ENCODE peak calls at places on chromosomes 6 and 20, in seven cellular contexts. M is heart right ventricle; U is CD4-positive, alpha-beta memory T cell; J is transverse colon; Y is A673; B is GM23248; D is naive thymus-derived CD4-positive, alpha-beta T cell. A is an unnamed sample.
A peak's percentile ranks its signal among the peaks of the same experiment; 100 is the strongest.

GRCh38 chr20:25022680-25023079 is 30.1 kb upstream of the APMAP start:
- DNase-seq in M (peak; percentile 49), U (no peak), J (peak; percentile 88), Y (no peak), B (no peak), D (no peak), A (no peak)

GRCh38 chr6:40210628-40211056 is 276.4 kb upstream of the MOCS1 start:
- DNase-seq in M (no peak), U (no peak), J (no peak), Y (no peak), B (no peak), D (no peak), A (no peak)

GRCh38 chr6:114762145-114762544 is 419.3 kb upstream of the HS3ST5 start:
- DNase-seq in M (no peak), U (no peak), J (no peak), Y (no peak), B (no peak), D (no peak), A (no peak)

GRCh38 chr6:149154137-149154900 is 163.2 kb upstream of the TAB2 start:
- DNase-seq in M (no peak), U (peak; percentile 32), J (no peak), Y (no peak), B (no peak), D (no peak), A (no peak)

GRCh38 chr6:36860126-36860525 is 14.5 kb downstream of the PPIL1 start:
- DNase-seq in M (no peak), U (no peak), J (no peak), Y (no peak), B (no peak), D (no peak), A (no peak)

GRCh38 chr6:68575765-68576439 is 59.2 kb upstream of the ADGRB3 start:
- DNase-seq in M (no peak), U (no peak), J (no peak), Y (peak; percentile 35), B (no peak), D (no peak), A (no peak)

GRCh38 chr20:35478804-35479472 is 23.5 kb downstream of the CEP250 start:
- DNase-seq in M (peak; percentile 17), U (no peak), J (peak; percentile 24), Y (peak; percentile 24), B (no peak), D (no peak), A (no peak)

GRCh38 chr6:112287836-112288235 is 33.5 kb upstream of the LAMA4 start:
- DNase-seq in M (no peak), U (no peak), J (no peak), Y (no peak), B (no peak), D (no peak), A (no peak)

GRCh38 chr6:111559193-111560097 is 46.2 kb downstream of the TRAF3IP2 start:
- DNase-seq in M (no peak), U (no peak), J (no peak), Y (no peak), B (peak; percentile 51), D (peak; percentile 4), A (no peak)

GRCh38 chr6:163960128-163960527 is 545.6 kb downstream of the QKI start:
- DNase-seq in M (no peak), U (no peak), J (no peak), Y (no peak), B (no peak), D (no peak), A (no peak)

GRCh38 chr20:61454053-61454452 is 202.0 kb downstream of the CDH4 start:
- DNase-seq in M (no peak), U (no peak), J (no peak), Y (no peak), B (no peak), D (no peak), A (no peak)

GRCh38 chr20:53068241-53068640 is 96.1 kb downstream of the TSHZ2 start:
- DNase-seq in M (no peak), U (no peak), J (no peak), Y (no peak), B (no peak), D (no peak), A (no peak)

GRCh38 chr6:81937296-81937937 is 184.9 kb upstream of the TENT5A start:
- DNase-seq in M (no peak), U (no peak), J (no peak), Y (no peak), B (peak; percentile 72), D (no peak), A (no peak)

GRCh38 chr6:157614026-157614484 is 209.0 kb upstream of the SNX9 start:
- DNase-seq in M (no peak), U (no peak), J (peak; percentile 35), Y (no peak), B (no peak), D (no peak), A (no peak)

GRCh38 chr6:34032856-34033255 is 113.0 kb downstream of the GRM4 start:
- DNase-seq in M (no peak), U (no peak), J (no peak), Y (no peak), B (no peak), D (no peak), A (no peak)

GRCh38 chr20:24736844-24737211 is 212.2 kb upstream of the CST7 start:
- DNase-seq in M (no peak), U (no peak), J (no peak), Y (no peak), B (no peak), D (no peak), A (no peak)

GRCh38 chr6:37058084-37058586 is 52.7 kb downstream of the FGD2 start:
- DNase-seq in M (no peak), U (no peak), J (no peak), Y (peak; percentile 29), B (peak; percentile 87), D (no peak), A (no peak)

GRCh38 chr6:130811932-130812331 is 15.3 kb upstream of the SMLR1 start:
- DNase-seq in M (no peak), U (no peak), J (no peak), Y (no peak), B (no peak), D (no peak), A (no peak)

GRCh38 chr6:46491789-46492547 is 719 bp upstream of the RCAN2 start:
- DNase-seq in M (peak; percentile 65), U (no peak), J (peak; percentile 34), Y (peak; percentile 1), B (peak; percentile 71), D (no peak), A (peak; percentile 55)

GRCh38 chr6:87197547-87197946 is 42.2 kb downstream of the ZNF292 start:
- DNase-seq in M (no peak), U (no peak), J (no peak), Y (no peak), B (no peak), D (no peak), A (no peak)

GRCh38 chr6:148972481-148972880 is 225.7 kb downstream of the UST start:
- DNase-seq in M (no peak), U (peak; percentile 27), J (peak; percentile 80), Y (peak; percentile 10), B (no peak), D (peak; percentile 6), A (peak; percentile 83)

GRCh38 chr6:46054531-46054930 is 38.9 kb upstream of the CLIC5 start:
- DNase-seq in M (no peak), U (no peak), J (peak; percentile 65), Y (no peak), B (no peak), D (no peak), A (no peak)

GRCh38 chr6:166822609-166823008 is 133.7 kb downstream of the RNASET2 start:
- DNase-seq in M (no peak), U (no peak), J (no peak), Y (no peak), B (no peak), D (no peak), A (no peak)

DNA sequence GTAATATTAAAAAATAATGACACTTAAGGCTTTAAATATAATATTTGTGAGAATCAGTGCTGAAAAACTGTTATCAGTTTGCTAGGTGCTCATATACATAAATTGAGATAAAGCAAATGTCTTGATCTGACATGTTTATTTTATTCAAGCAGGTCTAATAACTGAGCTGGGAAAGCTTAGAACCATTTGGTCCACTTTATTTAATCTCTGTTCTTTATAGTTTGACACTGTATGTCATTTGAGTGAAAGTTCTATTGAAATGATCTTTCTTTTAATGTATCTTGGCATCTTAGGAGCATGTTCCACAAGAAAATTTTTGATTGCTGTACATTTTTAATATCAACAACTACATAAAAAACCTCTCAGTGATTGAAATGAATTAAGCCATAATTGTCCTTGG is 772.0 kb upstream of the NRSN1 start:
- DNase-seq in M (no peak), U (no peak), J (no peak), Y (no peak), B (no peak), D (no peak), A (no peak)
- H3K4me1 ChIP-seq in M (no peaks in the 10 kb centered on the region), U (no peaks in the 10 kb centered on the region), J (no peaks in the 10 kb centered on the region), Y (peaks cover 12% of the 10 kb centered on the region), B (no peaks in the 10 kb centered on the region), D (no peaks in the 10 kb centered on the region), A (no peaks in the 10 kb centered on the region)

GRCh38 chr6:105162377-105162776 is 17.4 kb downstream of the POPDC3 start:
- DNase-seq in M (no peak), U (no peak), J (no peak), Y (no peak), B (no peak), D (no peak), A (no peak)

GRCh38 chr6:105164418-105164817 is 15.4 kb downstream of the POPDC3 start:
- DNase-seq in M (no peak), U (no peak), J (no peak), Y (no peak), B (peak; percentile 68), D (no peak), A (no peak)

GRCh38 chr6:105167987-105168386 is 11.8 kb downstream of the POPDC3 start:
- DNase-seq in M (no peak), U (no peak), J (no peak), Y (no peak), B (no peak), D (no peak), A (no peak)

GRCh38 chr6:105161411-105161810 is 18.4 kb downstream of the POPDC3 start:
- DNase-seq in M (no peak), U (no peak), J (no peak), Y (no peak), B (no peak), D (no peak), A (no peak)

GRCh38 chr6:105163186-105163585 is 16.6 kb downstream of the POPDC3 start:
- DNase-seq in M (no peak), U (no peak), J (no peak), Y (no peak), B (no peak), D (no peak), A (no peak)
- H3K27me3 ChIP-seq in M (no peaks in the 10 kb centered on the region), U (no peaks in the 10 kb centered on the region), J (no peaks in the 10 kb centered on the region), Y (no peaks in the 10 kb centered on the region), B (no peaks in the 10 kb centered on the region), D (no peaks in the 10 kb centered on the region), A (no peaks in the 10 kb centered on the region)

GRCh38 chr6:125974214-125974866 is 12.0 kb upstream of the TRMT11 start:
- DNase-seq in M (no peak), U (peak; percentile 47), J (no peak), Y (peak; percentile 78), B (peak; percentile 80), D (peak; percentile 42), A (no peak)
- H3K27ac ChIP-seq in M (no peak overlapping the region), U (no peak overlapping the region), J (no peak overlapping the region), Y (peak overlapping the region; percentile 41), B (no peak overlapping the region), D (no peak overlapping the region), A (no peak overlapping the region)

DNA sequence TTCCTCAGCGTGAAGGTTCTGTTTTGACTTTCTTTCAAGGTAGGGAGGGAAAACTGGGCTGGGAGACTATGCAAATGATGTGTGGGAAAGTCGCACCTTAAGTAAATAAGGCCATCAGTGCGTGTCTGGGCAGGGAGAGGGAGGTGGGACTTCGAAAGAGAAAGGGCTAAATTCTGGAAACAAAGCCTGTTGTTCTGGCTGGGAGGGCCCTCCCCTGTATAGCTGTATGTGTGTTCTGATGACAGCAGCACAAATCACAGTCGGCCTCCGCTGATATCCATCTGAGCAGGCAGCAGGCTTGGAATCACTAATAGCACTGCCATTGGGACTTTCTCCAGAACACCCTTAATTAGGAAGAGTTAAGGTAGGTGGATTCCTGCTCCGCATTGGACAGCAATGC is 19.2 kb downstream of the JAG1 start:
- DNase-seq in M (no peak), U (no peak), J (peak; percentile 47), Y (no peak), B (no peak), D (no peak), A (no peak)
- H3K4me1 ChIP-seq in M (peaks cover 69% of the 10 kb centered on the region), U (no peaks in the 10 kb centered on the region), J (peaks cover 35% of the 10 kb centered on the region), Y (peaks cover 47% of the 10 kb centered on the region), B (peaks cover 8% of the 10 kb centered on the region), D (no peaks in the 10 kb centered on the region), A (no peaks in the 10 kb centered on the region)

A was measured in Peyer's patch.